ENCODE peak calls at places on chromosomes 2 and 18, in ten cellular contexts. N is endothelial cell; U is NCI-H1048; T is AG04450; X is ACHN; V is stimulated activated CD8-positive, alpha-beta memory T cell treated with anti-CD3 and anti-CD28 coated beads, Interleukin-15, amount 100 ng/mL, for 4 hours; L is hippocampal formation; M is activated CD4-positive, CD25-positive, alpha-beta regulatory T cell; I is SHP77; K is left kidney. F is an unnamed sample.

GRCh38 chr2:236117861-236118269 is 50.3 kb downstream of the GBX2 start:
- DNase-seq in N (no peak), U (no peak), T (no peak), X (no peak), V (no peak), L (no peak), M (no peak), I (no peak), K (peak), F (no peak)

GRCh38 chr2:23679044-23679443 is 247.9 kb downstream of the ATAD2B start:
- DNase-seq in N (no peak), U (no peak), T (no peak), X (no peak), V (no peak), L (no peak), M (no peak), I (no peak), K (no peak), F (no peak)

GRCh38 chr2:41853427-41854191 is 194.2 kb upstream of the PKDCC start:
- DNase-seq in N (peak), U (peak), T (peak), X (peak), V (no peak), L (peak), M (no peak), I (peak), K (peak), F (peak)

GRCh38 chr18:54961016-54961423 is 1.8 kb upstream of the CCDC68 start:
- DNase-seq in N (no peak), U (no peak), T (peak), X (no peak), V (no peak), L (no peak), M (no peak), I (no peak), K (peak), F (peak)

GRCh38 chr2:86227685-86228084 is 28.4 kb downstream of the MRPL35 start:
- DNase-seq in N (no peak), U (no peak), T (no peak), X (no peak), V (no peak), L (no peak), M (no peak), I (no peak), K (no peak), F (no peak)

GRCh38 chr2:231673348-231673770 is 35.0 kb upstream of the PTMA start:
- DNase-seq in N (peak), U (no peak), T (no peak), X (peak), V (no peak), L (no peak), M (no peak), I (peak), K (peak), F (no peak)

GRCh38 chr2:33529771-33530481 is 53.5 kb downstream of the RASGRP3 start:
- DNase-seq in N (no peak), U (no peak), T (peak), X (peak), V (no peak), L (no peak), M (no peak), I (no peak), K (no peak), F (peak)

GRCh38 chr18:70256994-70257393 is 31.9 kb upstream of the SOCS6 start:
- DNase-seq in N (no peak), U (no peak), T (no peak), X (no peak), V (no peak), L (no peak), M (no peak), I (no peak), K (no peak), F (no peak)

GRCh38 chr2:105545731-105546622 is 147.1 kb upstream of the FHL2 start:
- DNase-seq in N (peak), U (peak), T (peak), X (peak), V (peak), L (no peak), M (peak), I (peak), K (peak), F (peak)

GRCh38 chr2:227853765-227854271 is 17.6 kb upstream of the DAW1 start:
- DNase-seq in N (no peak), U (no peak), T (no peak), X (peak), V (no peak), L (no peak), M (no peak), I (no peak), K (no peak), F (peak)

GRCh38 chr2:218852911-218853667 is 6.5 kb upstream of the WNT6 start:
- DNase-seq in N (peak), U (peak), T (peak), X (peak), V (peak), L (peak), M (peak), I (peak), K (peak), F (peak)

GRCh38 chr2:96799623-96799935 is 16.5 kb upstream of the CNNM3 start:
- DNase-seq in N (no peak), U (no peak), T (no peak), X (no peak), V (no peak), L (no peak), M (no peak), I (no peak), K (no peak), F (no peak)

GRCh38 chr2:42566006-42566405 is 2.4 kb upstream of the MTA3 start:
- DNase-seq in N (no peak), U (no peak), T (no peak), X (no peak), V (no peak), L (no peak), M (no peak), I (no peak), K (no peak), F (no peak)

GRCh38 chr2:63440612-63441011 is 147.7 kb downstream of the WDPCP start:
- DNase-seq in N (no peak), U (no peak), T (peak), X (no peak), V (no peak), L (no peak), M (no peak), I (no peak), K (no peak), F (peak)

GRCh38 chr2:25251461-25252273 is 83.3 kb upstream of the POMC start:
- DNase-seq in N (peak), U (no peak), T (no peak), X (peak), V (no peak), L (no peak), M (peak), I (peak), K (peak), F (peak)

GRCh38 chr18:36688020-36688965 is 140.5 kb downstream of the TPGS2 start:
- DNase-seq in N (peak), U (peak), T (peak), X (peak), V (no peak), L (peak), M (no peak), I (peak), K (peak), F (peak)

GRCh38 chr2:28055325-28055970 is 164.9 kb downstream of the BABAM2 start:
- DNase-seq in N (no peak), U (no peak), T (no peak), X (no peak), V (no peak), L (no peak), M (no peak), I (no peak), K (no peak), F (no peak)

GRCh38 chr2:6986894-6987487 is 69.8 kb downstream of the RNF144A start:
- DNase-seq in N (no peak), U (no peak), T (no peak), X (no peak), V (no peak), L (peak), M (no peak), I (no peak), K (peak), F (no peak)

GRCh38 chr2:229945975-229946374 is 23.7 kb downstream of the FBXO36 start:
- DNase-seq in N (no peak), U (no peak), T (no peak), X (no peak), V (no peak), L (no peak), M (no peak), I (no peak), K (no peak), F (no peak)

GRCh38 chr2:7015007-7015950 is 98.1 kb downstream of the RNF144A start:
- DNase-seq in N (no peak), U (no peak), T (no peak), X (no peak), V (no peak), L (no peak), M (no peak), I (peak), K (peak), F (peak)

GRCh38 chr2:14189929-14190328 is 442.6 kb upstream of the LRATD1 start:
- DNase-seq in N (no peak), U (no peak), T (no peak), X (no peak), V (no peak), L (no peak), M (no peak), I (no peak), K (peak), F (no peak)

GRCh38 chr2:237766334-237766733 is 32.2 kb upstream of the RBM44 start:
- DNase-seq in N (no peak), U (no peak), T (no peak), X (no peak), V (no peak), L (no peak), M (no peak), I (no peak), K (no peak), F (peak)

GRCh38 chr2:195118276-195118675 is 538.8 kb upstream of the SLC39A10 start:
- DNase-seq in N (no peak), U (no peak), T (no peak), X (no peak), V (no peak), L (no peak), M (no peak), I (no peak), K (no peak), F (no peak)

GRCh38 chr2:129299338-129299737 is 680.1 kb upstream of the RAB6C start:
- DNase-seq in N (no peak), U (no peak), T (no peak), X (no peak), V (no peak), L (no peak), M (no peak), I (no peak), K (no peak), F (no peak)

GRCh38 chr2:174012347-174013309 is 47.5 kb upstream of the SP3 start:
- DNase-seq in N (peak), U (no peak), T (no peak), X (peak), V (peak), L (peak), M (no peak), I (no peak), K (peak), F (no peak)

GRCh38 chr2:157190151-157190550 is 67.4 kb upstream of the GALNT5 start:
- DNase-seq in N (no peak), U (no peak), T (no peak), X (no peak), V (no peak), L (no peak), M (no peak), I (no peak), K (peak), F (peak)

GRCh38 chr2:184599054-184599874 is 935 bp downstream of the ZNF804A start:
- DNase-seq in N (no peak), U (no peak), T (no peak), X (no peak), V (no peak), L (no peak), M (no peak), I (peak), K (peak), F (peak)

GRCh38 chr18:46062781-46063180 is 9.3 kb downstream of the PSTPIP2 start:
- DNase-seq in N (no peak), U (no peak), T (no peak), X (no peak), V (no peak), L (no peak), M (no peak), I (no peak), K (no peak), F (no peak)

GRCh38 chr18:55268146-55268545 is 308.9 kb upstream of the CCDC68 start:
- DNase-seq in N (no peak), U (no peak), T (no peak), X (no peak), V (no peak), L (no peak), M (no peak), I (no peak), K (no peak), F (no peak)

GRCh38 chr18:63553117-63553516 is 10.9 kb downstream of the SERPINB12 start:
- DNase-seq in N (no peak), U (no peak), T (peak), X (no peak), V (no peak), L (peak), M (no peak), I (no peak), K (peak), F (peak)

GRCh38 chr18:50456285-50456684 is 81.4 kb downstream of the SKA1 start:
- DNase-seq in N (no peak), U (no peak), T (no peak), X (no peak), V (no peak), L (no peak), M (no peak), I (no peak), K (no peak), F (no peak)

GRCh38 chr18:46220116-46220515 is 115.9 kb downstream of the HAUS1 start:
- DNase-seq in N (no peak), U (no peak), T (peak), X (peak), V (no peak), L (no peak), M (no peak), I (no peak), K (no peak), F (peak)

GRCh38 chr2:201715459-201715858 is 17.0 kb upstream of the MPP4 start:
- DNase-seq in N (no peak), U (no peak), T (no peak), X (peak), V (no peak), L (no peak), M (no peak), I (no peak), K (peak), F (no peak)

GRCh38 chr2:24228470-24228869 is 53.6 kb downstream of the FAM228A start:
- DNase-seq in N (no peak), U (no peak), T (no peak), X (peak), V (no peak), L (no peak), M (no peak), I (peak), K (peak), F (peak)

GRCh38 chr2:25341753-25342371 is at the start of gene DNMT3A:
- DNase-seq in N (peak), U (no peak), T (peak), X (peak), V (peak), L (peak), M (peak), I (peak), K (peak), F (peak)

GRCh38 chr2:132522901-132523300 is 106.3 kb downstream of the GPR39 start:
- DNase-seq in N (no peak), U (peak), T (no peak), X (peak), V (no peak), L (no peak), M (no peak), I (no peak), K (no peak), F (no peak)

GRCh38 chr18:3870914-3871313 is 420.9 kb downstream of the TGIF1 start:
- DNase-seq in N (no peak), U (no peak), T (no peak), X (no peak), V (no peak), L (no peak), M (no peak), I (no peak), K (no peak), F (no peak)

GRCh38 chr2:33226546-33226945 is 249.9 kb upstream of the RASGRP3 start:
- DNase-seq in N (no peak), U (no peak), T (no peak), X (no peak), V (no peak), L (no peak), M (no peak), I (no peak), K (no peak), F (no peak)

GRCh38 chr2:173150087-173150486 is 74.4 kb downstream of the MAP3K20 start:
- DNase-seq in N (no peak), U (no peak), T (no peak), X (no peak), V (no peak), L (no peak), M (no peak), I (no peak), K (no peak), F (no peak)

GRCh38 chr2:163210430-163210918 is 371.9 kb upstream of the KCNH7 start:
- DNase-seq in N (no peak), U (no peak), T (no peak), X (no peak), V (no peak), L (no peak), M (no peak), I (no peak), K (no peak), F (peak)

F was measured in adipocyte.